ENCODE peak calls at places on chromosome 6, in ten cellular contexts. F is cardiac muscle cell, D is colonic mucosa, E is tibial nerve, R is heart left ventricle, P is fibroblast of lung, N is neural progenitor cell, S is left ventricle myocardium inferior, L is mammary epithelial cell, Y is Peyer's patch. J is an unnamed sample. For H3K27me3, the result is how much of the 10 kb centered on the place peaks cover.

GRCh38 chr6:143406673-143407072 is 43.8 kb downstream of the ADAT2 start:
- DNase-seq in F (no peak), D (no peak), E (no peak), R (no peak), P (no peak), N (no peak), S (no peak), L (no peak), Y (no peak), J (no peak)

GRCh38 chr6:111521497-111522275 is 38.7 kb upstream of the REV3L start:
- DNase-seq in F (no peak), D (no peak), E (no peak), R (no peak), P (peak), N (no peak), S (no peak), L (no peak), Y (no peak), J (no peak)

GRCh38 chr6:29992792-29993191 is 50.5 kb downstream of the HLA-A start:
- DNase-seq in F (no peak), D (no peak), E (no peak), R (no peak), P (peak), N (no peak), S (no peak), L (peak), Y (no peak), J (no peak)

GRCh38 chr6:92559611-92560010 is 859.7 kb downstream of the EPHA7 start:
- DNase-seq in F (no peak), D (no peak), E (no peak), R (no peak), P (no peak), N (no peak), S (no peak), L (no peak), Y (no peak), J (no peak)

GRCh38 chr6:15792842-15793241 is 130.0 kb upstream of the DTNBP1 start:
- DNase-seq in F (no peak), D (no peak), E (no peak), R (no peak), P (no peak), N (no peak), S (no peak), L (no peak), Y (no peak), J (no peak)

GRCh38 chr6:11650711-11651110 is 113.2 kb downstream of the TMEM170B start:
- DNase-seq in F (no peak), D (no peak), E (no peak), R (no peak), P (no peak), N (no peak), S (no peak), L (no peak), Y (no peak), J (no peak)

GRCh38 chr6:140437619-140438345 is 1063.3 kb upstream of the CITED2 start:
- DNase-seq in F (peak), D (no peak), E (no peak), R (no peak), P (peak), N (no peak), S (no peak), L (peak), Y (no peak), J (no peak)

GRCh38 chr6:155887431-155887830 is 431.8 kb upstream of the NOX3 start:
- DNase-seq in F (no peak), D (no peak), E (no peak), R (no peak), P (no peak), N (no peak), S (no peak), L (no peak), Y (no peak), J (no peak)

GRCh38 chr6:116476021-116476678 is 15.0 kb downstream of the CALHM6 start:
- DNase-seq in F (no peak), D (no peak), E (no peak), R (no peak), P (no peak), N (no peak), S (no peak), L (no peak), Y (peak), J (no peak)

GRCh38 chr6:138404666-138405337 is 779 bp downstream of the HEBP2 start:
- DNase-seq in F (peak), D (peak), E (no peak), R (peak), P (peak), N (no peak), S (peak), L (peak), Y (peak), J (peak)

GRCh38 chr6:109279628-109280027 is 102.6 kb downstream of the CD164 start:
- DNase-seq in F (no peak), D (no peak), E (no peak), R (no peak), P (no peak), N (no peak), S (no peak), L (no peak), Y (no peak), J (no peak)
- H3K27me3 ChIP-seq in F (under half), D (under half), E (under half), R (under half), P (under half), N (under half), S (under half), L (under half), Y (under half), J (under half)

GRCh38 chr6:10395946-10396577 is 18.8 kb downstream of the TFAP2A start:
- DNase-seq in F (no peak), D (no peak), E (no peak), R (no peak), P (no peak), N (peak), S (no peak), L (no peak), Y (no peak), J (no peak)

GRCh38 chr6:10391299-10391630 is 23.6 kb downstream of the TFAP2A start:
- DNase-seq in F (no peak), D (no peak), E (no peak), R (no peak), P (no peak), N (peak), S (no peak), L (no peak), Y (no peak), J (no peak)

GRCh38 chr6:10395171-10395945 is 19.5 kb downstream of the TFAP2A start:
- DNase-seq in F (no peak), D (no peak), E (no peak), R (no peak), P (no peak), N (peak), S (no peak), L (peak), Y (no peak), J (no peak)

GRCh38 chr6:10391799-10392198 is 23.1 kb downstream of the TFAP2A start:
- DNase-seq in F (no peak), D (no peak), E (no peak), R (no peak), P (no peak), N (no peak), S (no peak), L (no peak), Y (no peak), J (no peak)

GRCh38 chr6:10393544-10394225 is 21.2 kb downstream of the TFAP2A start:
- DNase-seq in F (no peak), D (no peak), E (no peak), R (no peak), P (no peak), N (no peak), S (no peak), L (no peak), Y (no peak), J (no peak)
- H3K27me3 ChIP-seq in F (half or more), D (half or more), E (half or more), R (half or more), P (under half), N (half or more), S (half or more), L (under half), Y (under half), J (half or more)

DNA sequence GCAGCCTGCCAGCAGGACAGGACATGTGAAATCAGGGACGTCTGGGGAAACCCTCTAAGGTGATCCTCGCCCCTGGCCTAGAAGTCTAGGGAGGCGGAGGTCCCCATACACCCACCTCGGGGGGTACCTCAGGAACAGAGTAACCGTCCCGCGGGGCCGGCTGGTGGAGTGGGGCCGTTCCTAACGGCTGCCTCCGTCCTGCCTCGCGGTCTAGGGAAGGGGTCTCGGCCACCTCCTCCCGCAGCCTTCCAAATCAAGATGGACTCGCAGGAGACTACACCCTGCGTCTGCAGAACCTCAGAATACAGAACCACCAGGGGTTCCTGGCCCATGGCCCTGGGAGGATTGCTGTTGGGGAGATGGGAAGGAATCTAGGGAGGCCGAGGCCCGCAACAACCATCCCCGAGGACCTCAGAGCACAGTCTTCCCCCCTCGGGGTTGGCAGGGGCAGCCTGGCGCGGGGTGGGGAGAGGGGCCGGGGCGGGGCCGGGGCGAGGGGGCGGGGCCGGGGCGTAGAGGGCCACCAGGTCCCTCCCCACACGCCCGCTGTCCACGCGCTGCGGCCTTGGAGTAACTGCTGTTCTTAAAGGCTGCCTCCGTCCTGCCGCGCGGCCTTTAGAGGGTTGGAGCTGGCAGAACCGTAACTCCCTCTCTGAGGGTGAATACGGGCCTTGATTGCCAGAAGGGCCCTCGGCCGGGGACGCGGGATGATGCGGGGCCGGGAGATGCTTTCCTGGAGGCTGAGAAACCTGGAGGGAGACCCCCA is 89.0 kb upstream of the MLN start:
- DNase-seq in F (no peak), D (no peak), E (no peak), R (no peak), P (no peak), N (no peak), S (no peak), L (no peak), Y (no peak), J (no peak)
- H3K27me3 ChIP-seq in F (under half), D (under half), E (under half), R (under half), P (under half), N (under half), S (half or more), L (under half), Y (under half), J (under half)

GRCh38 chr6:89284081-89284480 is 31.0 kb downstream of the GABRR2 start:
- DNase-seq in F (no peak), D (no peak), E (no peak), R (no peak), P (no peak), N (no peak), S (no peak), L (no peak), Y (no peak), J (no peak)

GRCh38 chr6:89286516-89286915 is 28.6 kb downstream of the GABRR2 start:
- DNase-seq in F (no peak), D (no peak), E (no peak), R (no peak), P (no peak), N (no peak), S (no peak), L (no peak), Y (no peak), J (no peak)

GRCh38 chr6:89282749-89283148 is 32.4 kb downstream of the GABRR2 start:
- DNase-seq in F (no peak), D (no peak), E (no peak), R (no peak), P (no peak), N (no peak), S (no peak), L (no peak), Y (no peak), J (no peak)

GRCh38 chr6:89287351-89288028 is 27.6 kb downstream of the GABRR2 start:
- DNase-seq in F (no peak), D (no peak), E (no peak), R (no peak), P (no peak), N (no peak), S (no peak), L (no peak), Y (no peak), J (no peak)

GRCh38 chr6:89284963-89285735 is 29.9 kb downstream of the GABRR2 start:
- DNase-seq in F (no peak), D (no peak), E (no peak), R (no peak), P (peak), N (no peak), S (no peak), L (no peak), Y (no peak), J (no peak)
- H3K27me3 ChIP-seq in F (under half), D (under half), E (under half), R (under half), P (under half), N (under half), S (under half), L (under half), Y (under half), J (under half)

GRCh38 chr6:107741191-107741680 is 82.9 kb downstream of the SCML4 start:
- DNase-seq in F (no peak), D (no peak), E (no peak), R (no peak), P (no peak), N (no peak), S (no peak), L (no peak), Y (no peak), J (no peak)

GRCh38 chr6:107740496-107741190 is 83.5 kb downstream of the SCML4 start:
- DNase-seq in F (no peak), D (peak), E (no peak), R (no peak), P (no peak), N (no peak), S (no peak), L (no peak), Y (peak), J (no peak)

GRCh38 chr6:107735906-107736635 is 88.0 kb downstream of the SCML4 start:
- DNase-seq in F (no peak), D (no peak), E (no peak), R (no peak), P (no peak), N (no peak), S (no peak), L (no peak), Y (peak), J (no peak)

GRCh38 chr6:107737397-107737793 is 86.7 kb downstream of the SCML4 start:
- DNase-seq in F (no peak), D (no peak), E (no peak), R (no peak), P (no peak), N (no peak), S (no peak), L (no peak), Y (no peak), J (no peak)

GRCh38 chr6:107736713-107737396 is 87.3 kb downstream of the SCML4 start:
- DNase-seq in F (no peak), D (no peak), E (no peak), R (no peak), P (no peak), N (no peak), S (no peak), L (no peak), Y (no peak), J (no peak)
- H3K27me3 ChIP-seq in F (under half), D (under half), E (under half), R (under half), P (under half), N (under half), S (half or more), L (under half), Y (under half), J (under half)

DNA sequence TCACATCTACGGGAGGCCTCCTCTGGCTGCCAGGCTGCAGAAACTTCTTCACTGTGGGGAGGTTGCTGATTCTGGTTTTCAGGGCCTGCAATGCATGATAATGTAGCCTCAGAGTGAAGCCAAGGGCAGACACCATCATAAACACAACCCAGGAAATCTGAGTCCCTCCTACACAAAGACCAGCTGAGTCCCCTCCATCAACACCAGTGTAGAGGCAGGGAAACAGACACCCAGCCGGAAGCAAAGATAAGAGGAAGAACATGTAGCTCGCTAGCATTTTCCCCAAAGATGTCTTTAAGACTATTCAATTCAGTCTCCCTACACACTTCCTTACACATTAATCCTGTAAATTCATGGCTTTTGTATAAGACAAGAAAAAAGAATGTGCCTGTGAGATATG is 23.6 kb downstream of the GSTA2 start:
- DNase-seq in F (no peak), D (no peak), E (no peak), R (no peak), P (no peak), N (no peak), S (no peak), L (no peak), Y (no peak), J (no peak)
- H3K27me3 ChIP-seq in F (under half), D (under half), E (under half), R (under half), P (under half), N (under half), S (under half), L (under half), Y (under half), J (under half)

DNA sequence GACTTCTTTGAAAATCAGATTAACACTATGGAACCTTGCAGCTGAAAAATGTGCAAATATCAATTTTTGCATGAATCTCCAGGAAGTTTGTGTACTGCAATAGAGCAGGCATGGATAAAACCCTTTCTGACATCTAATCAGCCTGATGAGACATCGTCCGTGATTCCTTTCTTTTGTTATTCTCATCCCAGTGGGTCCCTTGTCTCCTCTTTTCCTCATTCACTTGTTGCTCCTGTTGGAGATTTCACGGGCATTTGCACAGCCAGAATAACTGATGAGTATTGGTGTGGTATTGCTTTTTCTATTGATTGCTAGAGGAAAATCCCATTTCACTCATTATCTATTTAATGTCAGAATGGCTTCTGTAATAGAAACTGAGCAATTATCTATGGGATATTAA is 39.9 kb downstream of the SCGN start:
- DNase-seq in F (no peak), D (no peak), E (no peak), R (no peak), P (no peak), N (peak), S (no peak), L (no peak), Y (no peak), J (no peak)
- H3K27me3 ChIP-seq in F (under half), D (under half), E (under half), R (under half), P (under half), N (under half), S (under half), L (under half), Y (under half), J (under half)

DNA sequence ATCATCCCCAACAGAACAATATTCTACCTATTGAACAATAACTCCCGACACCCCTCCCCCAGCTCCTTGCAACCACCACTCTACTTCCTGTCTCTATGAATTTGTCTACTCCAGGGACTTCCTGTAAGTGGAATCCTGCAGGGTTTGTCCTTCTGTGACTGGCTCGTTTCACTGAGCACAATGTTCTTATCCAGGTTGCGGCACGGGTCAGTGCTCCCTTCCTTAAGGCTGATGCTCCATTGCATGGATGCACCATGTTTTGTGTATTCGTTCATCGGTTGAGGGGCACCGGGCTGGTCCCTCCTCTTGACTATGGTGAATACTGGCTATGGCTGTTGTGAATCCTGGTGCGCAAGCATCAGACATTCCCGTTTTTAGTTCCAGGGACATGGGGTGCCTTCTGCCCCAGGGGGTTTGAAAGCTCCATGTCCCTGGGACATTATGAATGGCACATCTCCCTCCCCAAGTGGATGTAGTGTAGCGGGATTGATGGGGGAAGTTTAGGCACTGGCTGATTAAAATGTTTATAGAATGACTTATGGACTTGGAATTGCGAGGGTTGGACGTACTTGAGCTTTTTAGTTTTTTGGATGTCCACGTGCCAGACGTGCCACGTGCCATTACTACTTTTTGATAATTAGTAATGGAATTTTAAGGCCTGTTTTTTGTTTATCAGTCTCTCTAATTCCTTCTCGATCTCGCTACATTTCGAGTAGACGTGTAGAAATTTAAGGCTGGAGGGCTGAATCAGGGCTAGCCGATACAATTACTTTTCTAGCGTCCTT is 163.0 kb downstream of the TBXT start:
- DNase-seq in F (no peak), D (no peak), E (no peak), R (no peak), P (peak), N (no peak), S (no peak), L (no peak), Y (no peak), J (no peak)
- H3K27me3 ChIP-seq in F (under half), D (under half), E (under half), R (under half), P (under half), N (half or more), S (half or more), L (under half), Y (under half), J (under half)

GRCh38 chr6:151808331-151809241 is 1.1 kb downstream of the ESR1 start:
- DNase-seq in F (peak), D (no peak), E (no peak), R (no peak), P (no peak), N (peak), S (no peak), L (peak), Y (no peak), J (no peak)
- H3K27me3 ChIP-seq in F (half or more), D (under half), E (under half), R (under half), P (under half), N (half or more), S (under half), L (under half), Y (under half), J (under half)

J was measured in upper lobe of right lung.